ENCODE peak calls at places on chromosome 11, in four cellular contexts. M, N, H and L are unnamed samples.

GRCh38 chr11:22666320-22666699 is at the start of gene GAS2:
- DNase-seq in M (peak), H (no peak), N (no peak), L (no peak)

GRCh38 chr11:57109331-57109730 is 72.4 kb upstream of the LRRC55 start:
- DNase-seq in M (no peak), N (no peak), H (no peak), L (no peak)

GRCh38 chr11:114340311-114341131 is 44.3 kb downstream of the NNMT start:
- DNase-seq in N (peak), H (peak), M (peak), L (peak)

GRCh38 chr11:66891849-66892660 is 35.2 kb downstream of the LRFN4 start:
- DNase-seq in M (peak), H (peak), N (peak), L (peak)

GRCh38 chr11:113637636-113638035 is 68.5 kb downstream of the TMPRSS5 start:
- DNase-seq in N (no peak), M (no peak), H (no peak), L (no peak)

GRCh38 chr11:35334385-35335090 is 84.8 kb downstream of the SLC1A2 start:
- DNase-seq in H (peak), M (no peak), N (no peak), L (peak)

GRCh38 chr11:92787638-92788037 is 181.8 kb upstream of the MTNR1B start:
- DNase-seq in M (no peak), N (no peak), H (no peak), L (no peak)

GRCh38 chr11:45237666-45238348 is 48.3 kb downstream of the SYT13 start:
- DNase-seq in M (no peak), H (no peak), N (no peak), L (no peak)

GRCh38 chr11:76419896-76420295 is 24.9 kb upstream of the EMSY start:
- DNase-seq in N (no peak), M (no peak), H (no peak), L (peak)

GRCh38 chr11:96203567-96204365 is 139.2 kb downstream of the MAML2 start:
- DNase-seq in M (no peak), N (no peak), H (no peak), L (no peak)

GRCh38 chr11:35418282-35418846 is 994 bp downstream of the SLC1A2 start:
- DNase-seq in M (no peak), N (no peak), H (no peak), L (no peak)

GRCh38 chr11:44219830-44220778 is 89.8 kb downstream of the ALX4 start:
- DNase-seq in N (no peak), H (no peak), M (peak), L (peak)

GRCh38 chr11:126133902-126134301 is 71.2 kb upstream of the CDON start:
- DNase-seq in H (no peak), N (no peak), M (no peak), L (no peak)

GRCh38 chr11:75793966-75794365 is 21.0 kb upstream of the UVRAG start:
- DNase-seq in H (no peak), N (peak), M (no peak), L (no peak)

GRCh38 chr11:69215784-69216415 is 60.2 kb downstream of the SMIM38 start:
- DNase-seq in H (peak), M (peak), N (no peak), L (peak)

GRCh38 chr11:19453893-19454292 is 213.1 kb upstream of the E2F8 start:
- DNase-seq in N (peak), M (peak), H (peak), L (peak)

GRCh38 chr11:45665933-45666647 is 668 bp upstream of the CHST1 start:
- DNase-seq in H (no peak), N (no peak), M (no peak), L (peak)

GRCh38 chr11:124194283-124194682 is 11.1 kb downstream of the OR10D3 start:
- DNase-seq in H (no peak), M (no peak), N (no peak), L (no peak)

GRCh38 chr11:18368236-18368635 is 26.1 kb upstream of the LDHA start:
- DNase-seq in M (peak), N (no peak), H (peak), L (peak)

GRCh38 chr11:21986361-21986760 is 206.5 kb upstream of the ANO5 start:
- DNase-seq in N (no peak), M (no peak), H (no peak), L (no peak)

GRCh38 chr11:35166369-35167360 is 27.7 kb downstream of the CD44 start:
- DNase-seq in N (peak), H (peak), M (peak), L (peak)

GRCh38 chr11:2912498-2912897 is 16.7 kb downstream of the PHLDA2 start:
- DNase-seq in M (peak), N (no peak), H (peak), L (peak)

GRCh38 chr11:46380340-46381045 is 976 bp upstream of the MDK start:
- DNase-seq in H (peak), M (no peak), N (peak), L (peak)

GRCh38 chr11:68370211-68371111 is 58.1 kb downstream of the LRP5 start:
- DNase-seq in H (peak), N (no peak), M (no peak), L (no peak)

GRCh38 chr11:109085708-109086373 is 336.1 kb upstream of the C11orf87 start:
- DNase-seq in H (peak), M (peak), N (no peak), L (peak)

GRCh38 chr11:31477528-31478255 is 31.7 kb downstream of the IMMP1L start:
- DNase-seq in H (no peak), M (no peak), N (no peak), L (no peak)

GRCh38 chr11:44319170-44319551 is 9.2 kb upstream of the ALX4 start:
- DNase-seq in H (no peak), N (no peak), M (no peak), L (no peak)

GRCh38 chr11:120220747-120221037 is 9.9 kb downstream of the OAF start:
- DNase-seq in N (no peak), M (no peak), H (no peak), L (no peak)

GRCh38 chr11:65266210-65266609 is 4.4 kb downstream of the POLA2 start:
- DNase-seq in H (no peak), M (no peak), N (no peak), L (no peak)
- TF ChIP-seq CTCF in H (no peak), M (peak), N (no peak), L (peak)

GRCh38 chr11:60710482-60710881 is 11.1 kb downstream of the MS4A8 start:
- DNase-seq in M (no peak), H (no peak), N (no peak), L (no peak)
- TF ChIP-seq CTCF in M (no peak), H (no peak), N (no peak), L (no peak)

DNA sequence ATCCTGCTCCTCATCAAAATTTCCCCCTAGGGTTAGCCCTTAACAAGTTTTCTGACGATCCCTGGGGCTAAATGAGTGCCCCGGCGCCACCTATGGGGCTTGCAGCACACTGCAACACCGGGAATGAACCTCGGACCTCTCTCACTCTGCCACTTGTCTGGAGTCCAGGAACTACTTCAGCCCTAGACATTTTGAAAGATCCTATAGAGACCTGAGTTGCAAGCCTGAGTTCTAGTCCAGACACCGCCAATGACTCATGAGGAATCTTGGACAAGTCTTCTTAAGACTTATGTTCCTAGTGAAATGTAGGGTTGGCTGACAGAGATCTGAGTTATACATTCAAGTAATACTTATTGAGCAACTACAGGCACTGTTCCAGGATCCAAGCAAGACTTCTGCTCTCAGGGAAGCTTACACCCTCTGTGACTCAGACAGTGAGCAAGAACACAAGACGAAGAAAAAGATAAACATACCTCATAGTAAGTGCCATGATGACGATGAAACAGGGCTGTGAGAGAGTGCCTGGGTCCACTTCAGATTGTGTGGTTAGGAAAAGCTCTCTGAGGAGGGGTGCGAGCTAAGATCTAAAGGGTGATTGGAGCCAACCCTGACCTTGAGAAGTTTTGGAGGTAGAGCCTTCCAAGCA is 10.2 kb upstream of the STK33 start:
- DNase-seq in N (peak), H (peak), M (peak), L (peak)
- TF ChIP-seq CTCF in N (peak), H (peak), M (peak), L (peak)

GRCh38 chr11:1202154-1202775 is 20.6 kb upstream of the MUC5B start:
- DNase-seq in H (no peak), M (no peak), N (peak), L (no peak)
- TF ChIP-seq CTCF in H (no peak), M (no peak), N (no peak), L (no peak)

DNA sequence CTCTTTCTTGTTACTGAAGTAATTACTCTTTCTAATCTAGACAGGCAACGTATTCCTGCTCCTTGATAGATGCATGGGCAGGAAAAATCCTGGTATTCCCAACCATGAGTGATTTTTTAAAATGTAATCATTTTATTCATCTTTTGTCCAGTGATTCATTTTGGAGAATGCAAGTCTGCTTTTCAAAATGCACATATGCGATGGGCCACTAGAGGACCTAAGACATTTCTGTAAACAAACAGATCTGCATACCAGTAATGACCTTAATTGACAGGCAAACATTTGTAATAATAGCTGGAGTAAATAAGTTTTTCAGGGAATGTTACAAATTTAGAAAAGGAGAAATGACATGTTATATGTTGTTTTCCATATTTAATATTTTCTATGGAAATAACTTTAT is 1167.6 kb downstream of the JRKL start:
- DNase-seq in N (no peak), M (no peak), H (no peak), L (no peak)
- TF ChIP-seq CTCF in N (peak), M (no peak), H (no peak), L (no peak)